ENCODE peak calls at places on chromosomes 7 and 10, in five cellular contexts. A, E, M, H and O are unnamed samples.
A peak's percentile ranks its signal among the peaks of the same experiment; 100 is the strongest.

GRCh38 chr10:27158421-27158820 is 3.3 kb downstream of the MASTL start:
- DNase-seq in A (no peak), E (no peak), M (peak; percentile 48), H (no peak), O (no peak)

GRCh38 chr10:31693499-31693898 is 235.1 kb downstream of the ARHGAP12 start:
- DNase-seq in A (no peak), E (no peak), M (no peak), H (peak; percentile 50), O (no peak)

GRCh38 chr10:132836832-132837540 is 51.0 kb upstream of the NKX6-2 start:
- DNase-seq in A (peak; percentile 50), E (peak; percentile 76), M (peak; percentile 68), H (no peak), O (peak; percentile 23)

GRCh38 chr7:142412551-142413193 is 154.8 kb upstream of the PRSS58 start:
- DNase-seq in A (no peak), E (peak; percentile 57), M (peak; percentile 81), H (no peak), O (peak; percentile 43)

GRCh38 chr10:129755075-129756020 is 208.7 kb downstream of the EBF3 start:
- DNase-seq in A (peak; percentile 17), E (no peak), M (no peak), H (no peak), O (no peak)

GRCh38 chr7:28626629-28627262 is 214.4 kb downstream of the CREB5 start:
- DNase-seq in A (no peak), E (no peak), M (peak; percentile 71), H (no peak), O (no peak)

GRCh38 chr7:127396184-127396583 is 3.7 kb upstream of the ZNF800 start:
- DNase-seq in A (no peak), E (no peak), M (peak; percentile 37), H (peak; percentile 26), O (no peak)

GRCh38 chr10:24238527-24239247 is 29.7 kb downstream of the KIAA1217 start:
- DNase-seq in A (no peak), E (peak; percentile 65), M (no peak), H (no peak), O (no peak)

GRCh38 chr10:29532256-29532878 is 102.4 kb downstream of the SVIL start:
- DNase-seq in A (no peak), E (no peak), M (no peak), H (no peak), O (no peak)

GRCh38 chr10:58701398-58702135 is 188.9 kb downstream of the BICC1 start:
- DNase-seq in A (no peak), E (no peak), M (peak; percentile 89), H (peak; percentile 25), O (no peak)

GRCh38 chr10:25552283-25552919 is 377.6 kb downstream of the GPR158 start:
- DNase-seq in A (no peak), E (no peak), M (no peak), H (no peak), O (no peak)

GRCh38 chr7:156224441-156225225 is 412.4 kb upstream of the SHH start:
- DNase-seq in A (no peak), E (no peak), M (no peak), H (no peak), O (no peak)

GRCh38 chr10:2851544-2851943 is 215.8 kb upstream of the PFKP start:
- DNase-seq in A (no peak), E (no peak), M (no peak), H (no peak), O (no peak)

GRCh38 chr7:85186083-85186520 is 754 bp downstream of the SEMA3D start:
- DNase-seq in A (peak; percentile 26), E (peak; percentile 78), M (peak; percentile 68), H (peak; percentile 21), O (no peak)

GRCh38 chr7:122867471-122867980 is 18.7 kb downstream of the CADPS2 start:
- DNase-seq in A (no peak), E (no peak), M (no peak), H (no peak), O (no peak)

GRCh38 chr7:102318482-102318971 is 31.9 kb downstream of the SH2B2 start:
- DNase-seq in A (peak; percentile 59), E (no peak), M (peak; percentile 18), H (no peak), O (no peak)

GRCh38 chr7:93185303-93186027 is 37.3 kb upstream of the SAMD9L start:
- DNase-seq in A (no peak), E (no peak), M (peak; percentile 54), H (no peak), O (no peak)

GRCh38 chr10:116470071-116470470 is 42.4 kb downstream of the PNLIPRP3 start:
- DNase-seq in A (no peak), E (peak; percentile 14), M (no peak), H (no peak), O (no peak)

GRCh38 chr7:47404005-47404404 is 177.9 kb downstream of the TNS3 start:
- DNase-seq in A (peak; percentile 26), E (no peak), M (peak; percentile 69), H (no peak), O (no peak)

GRCh38 chr10:24965051-24965450 is 12.6 kb upstream of the PRTFDC1 start:
- DNase-seq in A (no peak), E (no peak), M (no peak), H (no peak), O (no peak)

GRCh38 chr10:110486680-110487410 is 10.9 kb upstream of the DUSP5 start:
- DNase-seq in A (no peak), E (no peak), M (no peak), H (no peak), O (no peak)

GRCh38 chr7:1558181-1558811 is 2.3 kb upstream of the TMEM184A start:
- DNase-seq in A (no peak), E (peak; percentile 56), M (no peak), H (peak; percentile 82), O (no peak)

GRCh38 chr7:40815512-40815911 is 680.7 kb downstream of the SUGCT start:
- DNase-seq in A (no peak), E (no peak), M (peak; percentile 94), H (no peak), O (no peak)

GRCh38 chr7:40714338-40715052 is 579.7 kb downstream of the SUGCT start:
- DNase-seq in A (no peak), E (no peak), M (peak; percentile 49), H (no peak), O (no peak)

GRCh38 chr7:95874541-95875265 is 102.3 kb downstream of the DYNC1I1 start:
- DNase-seq in A (no peak), E (no peak), M (no peak), H (no peak), O (no peak)

GRCh38 chr7:100353685-100354330 is 4.1 kb upstream of the PILRB start:
- DNase-seq in A (no peak), E (no peak), M (no peak), H (no peak), O (no peak)

GRCh38 chr10:52348037-52348564 is 34.0 kb downstream of the DKK1 start:
- DNase-seq in A (no peak), E (no peak), M (no peak), H (no peak), O (no peak)

GRCh38 chr10:133346413-133346812 is 760 bp upstream of the PRAP1 start:
- DNase-seq in A (no peak), E (no peak), M (no peak), H (no peak), O (no peak)

GRCh38 chr7:9250876-9251275 is 817.5 kb downstream of the NXPH1 start:
- DNase-seq in A (no peak), E (no peak), M (no peak), H (no peak), O (no peak)

GRCh38 chr7:69109131-69109740 is 489.0 kb upstream of the AUTS2 start:
- DNase-seq in A (no peak), E (no peak), M (no peak), H (no peak), O (no peak)

GRCh38 chr7:36201122-36201723 is 48.2 kb downstream of the EEPD1 start:
- DNase-seq in A (no peak), E (no peak), M (no peak), H (no peak), O (no peak)
- H3K36me3 ChIP-seq in A (no peaks in the 10 kb centered on the region), E (no peaks in the 10 kb centered on the region), M (no peaks in the 10 kb centered on the region), H (no peaks in the 10 kb centered on the region), O (no peaks in the 10 kb centered on the region)

GRCh38 chr10:92961638-92962037 is 99.0 kb upstream of the CYP26C1 start:
- DNase-seq in A (no peak), E (no peak), M (no peak), H (no peak), O (no peak)

GRCh38 chr10:92970301-92971070 is 90.1 kb upstream of the CYP26C1 start:
- DNase-seq in A (no peak), E (no peak), M (peak; percentile 38), H (no peak), O (no peak)

GRCh38 chr10:92969151-92969550 is 91.4 kb upstream of the CYP26C1 start:
- DNase-seq in A (no peak), E (no peak), M (peak; percentile 88), H (no peak), O (no peak)

DNA sequence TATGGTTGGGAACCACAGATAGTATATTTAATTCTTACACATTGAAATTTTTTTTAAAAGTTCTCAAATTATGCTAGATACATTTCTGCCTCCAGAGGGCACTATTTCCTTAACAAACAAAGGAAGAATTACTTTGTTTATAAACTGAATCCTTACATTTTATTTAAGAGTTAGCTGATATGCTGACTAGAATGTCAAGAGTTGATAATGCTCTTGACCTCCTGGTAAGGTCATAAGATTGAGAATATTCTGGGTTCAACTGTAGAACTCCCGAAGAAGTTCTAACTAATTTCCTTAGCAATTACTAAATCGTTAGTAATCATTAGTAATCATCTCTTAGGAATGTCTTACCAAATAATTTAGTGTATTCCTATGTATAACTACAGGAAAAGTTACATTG is 95.3 kb upstream of the CYP26C1 start:
- DNase-seq in A (no peak), E (peak; percentile 69), M (peak; percentile 62), H (no peak), O (peak; percentile 20)
- H3K27ac ChIP-seq in A (no peak overlapping the region), E (no peak overlapping the region), M (peak overlapping the region; percentile 43), H (no peak overlapping the region), O (no peak overlapping the region)

DNA sequence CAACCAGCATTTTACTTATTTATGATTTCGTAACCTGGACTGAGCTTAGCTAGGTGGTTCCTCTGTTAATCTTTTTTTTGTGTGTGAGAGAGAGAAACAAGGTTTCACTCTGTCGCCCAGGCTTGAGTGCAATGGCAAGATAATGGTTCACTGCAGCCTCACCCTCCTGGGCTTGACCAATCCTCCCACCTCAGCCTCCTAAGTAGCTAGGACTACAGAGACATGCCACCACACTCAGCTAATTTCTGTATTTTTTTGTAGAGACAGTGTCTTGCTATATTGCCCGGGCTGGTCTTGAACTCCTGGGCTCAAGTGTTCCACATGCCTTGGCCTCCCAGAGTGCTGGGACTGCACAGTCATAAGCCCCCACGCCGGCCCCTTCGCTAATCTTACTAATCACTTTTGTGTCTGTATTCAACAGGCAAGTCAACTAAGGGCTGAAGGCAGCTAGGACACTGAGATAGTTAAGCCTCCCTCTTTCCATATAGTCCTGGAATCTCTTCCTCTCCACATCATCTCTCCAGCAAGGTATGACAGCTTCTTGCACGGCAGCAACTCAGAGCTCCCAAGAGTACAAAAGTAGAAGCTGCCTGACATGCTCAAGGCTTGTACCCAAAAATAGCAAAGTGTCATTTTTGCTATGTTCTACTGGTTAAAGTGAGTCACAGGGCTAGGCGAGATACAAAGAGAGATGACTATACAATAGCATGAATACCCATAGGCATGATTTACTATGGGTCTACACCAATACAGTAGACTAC is 11.3 kb downstream of the KMT2C start:
- DNase-seq in A (no peak), E (no peak), M (peak; percentile 74), H (no peak), O (no peak)
- H3K36me3 ChIP-seq in A (no peaks in the 10 kb centered on the region), E (no peaks in the 10 kb centered on the region), M (no peaks in the 10 kb centered on the region), H (no peaks in the 10 kb centered on the region), O (no peaks in the 10 kb centered on the region)

GRCh38 chr7:27128776-27129728 is 1.5 kb downstream of the HOXA4 start:
- DNase-seq in A (no peak), E (no peak), M (no peak), H (no peak), O (no peak)
- H3K27ac ChIP-seq in A (peak overlapping the region; percentile 83), E (no peak overlapping the region), M (no peak overlapping the region), H (no peak overlapping the region), O (no peak overlapping the region)